ENCODE peak calls at places on chromosomes 6 and 20, in five cellular contexts. One of them, this sample, is unnamed.

GRCh38 chr20:6008254-6008653 is 45.6 kb downstream of the LRRN4 start:
- DNase-seq in activated naive CD8-positive, alpha-beta T cell treated with anti-CD3 and anti-CD28 coated beads, Interleukin-2, amount 10 ng/mL, durations not matched to agents 7 days and 5 days: no peak
- DNase-seq in GM13976: no peak
- DNase-seq in RPMI7951: peak
- DNase-seq in AG09309: peak
- DNase-seq in this sample: no peak

GRCh38 chr20:21174425-21175239 is 48.8 kb downstream of the KIZ start:
- DNase-seq in activated naive CD8-positive, alpha-beta T cell treated with anti-CD3 and anti-CD28 coated beads, Interleukin-2, amount 10 ng/mL, durations not matched to agents 7 days and 5 days: no peak
- DNase-seq in RPMI7951: no peak
- DNase-seq in GM13976: no peak
- DNase-seq in AG09309: no peak
- DNase-seq in this sample: no peak

GRCh38 chr6:70956451-70957283 is at the start of gene B3GAT2:
- DNase-seq in AG09309: no peak
- DNase-seq in GM13976: peak
- DNase-seq in activated naive CD8-positive, alpha-beta T cell treated with anti-CD3 and anti-CD28 coated beads, Interleukin-2, amount 10 ng/mL, durations not matched to agents 7 days and 5 days: peak
- DNase-seq in RPMI7951: no peak
- DNase-seq in this sample: no peak

GRCh38 chr6:129210684-129211083 is 327.7 kb downstream of the LAMA2 start:
- DNase-seq in activated naive CD8-positive, alpha-beta T cell treated with anti-CD3 and anti-CD28 coated beads, Interleukin-2, amount 10 ng/mL, durations not matched to agents 7 days and 5 days: no peak
- DNase-seq in GM13976: no peak
- DNase-seq in AG09309: no peak
- DNase-seq in RPMI7951: no peak
- DNase-seq in this sample: no peak

GRCh38 chr20:63366658-63367360 is 5.7 kb upstream of the CHRNA4 start:
- DNase-seq in GM13976: no peak
- DNase-seq in activated naive CD8-positive, alpha-beta T cell treated with anti-CD3 and anti-CD28 coated beads, Interleukin-2, amount 10 ng/mL, durations not matched to agents 7 days and 5 days: no peak
- DNase-seq in RPMI7951: no peak
- DNase-seq in AG09309: no peak
- DNase-seq in this sample: no peak

GRCh38 chr6:69584913-69585729 is 211.7 kb downstream of the LMBRD1 start:
- DNase-seq in GM13976: peak
- DNase-seq in AG09309: no peak
- DNase-seq in activated naive CD8-positive, alpha-beta T cell treated with anti-CD3 and anti-CD28 coated beads, Interleukin-2, amount 10 ng/mL, durations not matched to agents 7 days and 5 days: no peak
- DNase-seq in RPMI7951: no peak
- DNase-seq in this sample: no peak

GRCh38 chr6:163536770-163537169 is 122.3 kb downstream of the QKI start:
- DNase-seq in activated naive CD8-positive, alpha-beta T cell treated with anti-CD3 and anti-CD28 coated beads, Interleukin-2, amount 10 ng/mL, durations not matched to agents 7 days and 5 days: no peak
- DNase-seq in RPMI7951: peak
- DNase-seq in AG09309: no peak
- DNase-seq in GM13976: no peak
- DNase-seq in this sample: no peak

GRCh38 chr6:27791182-27791939 is 120.8 kb downstream of the OR2B2 start:
- DNase-seq in activated naive CD8-positive, alpha-beta T cell treated with anti-CD3 and anti-CD28 coated beads, Interleukin-2, amount 10 ng/mL, durations not matched to agents 7 days and 5 days: no peak
- DNase-seq in AG09309: peak
- DNase-seq in RPMI7951: peak
- DNase-seq in GM13976: peak
- DNase-seq in this sample: no peak

GRCh38 chr6:149734915-149735314 is 11.4 kb downstream of the NUP43 start:
- DNase-seq in RPMI7951: no peak
- DNase-seq in activated naive CD8-positive, alpha-beta T cell treated with anti-CD3 and anti-CD28 coated beads, Interleukin-2, amount 10 ng/mL, durations not matched to agents 7 days and 5 days: no peak
- DNase-seq in AG09309: no peak
- DNase-seq in GM13976: no peak
- DNase-seq in this sample: no peak

GRCh38 chr6:50785921-50786320 is 32.8 kb upstream of the TFAP2B start:
- DNase-seq in AG09309: no peak
- DNase-seq in GM13976: no peak
- DNase-seq in activated naive CD8-positive, alpha-beta T cell treated with anti-CD3 and anti-CD28 coated beads, Interleukin-2, amount 10 ng/mL, durations not matched to agents 7 days and 5 days: no peak
- DNase-seq in RPMI7951: no peak
- DNase-seq in this sample: no peak

This sample was measured in germinal center.